ENCODE peak calls at places on chromosomes 6 and 20, in four cellular contexts. Q is adrenal gland; S is neural crest cell; L is naive thymus-derived CD8-positive, alpha-beta T cell. W is an unnamed sample.

GRCh38 chr20:50186151-50186885 is 4.3 kb upstream of the CEBPB start:
- DNase-seq in Q (peak), S (peak), L (peak), W (peak)

GRCh38 chr6:151109361-151109760 is 130.4 kb upstream of the AKAP12 start:
- DNase-seq in L (no peak), S (no peak), Q (no peak), W (no peak)

GRCh38 chr6:4412488-4412887 is 277.1 kb upstream of the ECI2 start:
- DNase-seq in S (no peak), Q (no peak), L (no peak), W (no peak)

GRCh38 chr6:38631186-38631783 is 8.4 kb downstream of the BTBD9 start:
- DNase-seq in Q (no peak), L (no peak), S (no peak), W (no peak)

GRCh38 chr6:160930547-160931377 is 60.8 kb upstream of the MAP3K4 start:
- DNase-seq in S (peak), Q (peak), L (peak), W (peak)

GRCh38 chr6:90393232-90393884 is 96.7 kb upstream of the BACH2 start:
- DNase-seq in Q (peak), S (peak), L (peak), W (peak)

GRCh38 chr20:48550814-48551213 is 277.0 kb downstream of the PREX1 start:
- DNase-seq in Q (no peak), S (no peak), L (no peak), W (no peak)

GRCh38 chr6:56840467-56841371 is 114.2 kb upstream of the BEND6 start:
- DNase-seq in S (no peak), Q (no peak), L (no peak), W (no peak)

GRCh38 chr20:31446084-31446819 is 5.8 kb downstream of the DEFB123 start:
- DNase-seq in L (no peak), Q (no peak), S (no peak), W (no peak)

GRCh38 chr20:17624551-17625245 is 54.8 kb downstream of the DSTN start:
- DNase-seq in Q (no peak), S (no peak), L (no peak), W (no peak)

GRCh38 chr6:158014505-158015187 is 33.0 kb downstream of the SYNJ2 start:
- DNase-seq in S (no peak), L (no peak), Q (no peak), W (no peak)

GRCh38 chr20:43590036-43590391 is 723 bp upstream of the IFT52 start:
- DNase-seq in L (no peak), S (no peak), Q (no peak), W (peak)

GRCh38 chr6:169237496-169238134 is 16.0 kb downstream of the THBS2 start:
- DNase-seq in L (no peak), Q (no peak), S (no peak), W (no peak)